ENCODE peak calls at places on chromosomes 6 and 20, in six cellular contexts. P, Q, H, G, L and M are unnamed samples.
A peak's percentile ranks its signal among the peaks of the same experiment; 100 is the strongest.

GRCh38 chr6:158283304-158284005 is 28.8 kb upstream of the TULP4 start:
- DNase-seq in P (peak; percentile 23), Q (no peak), H (no peak), G (no peak), L (no peak), M (no peak)

GRCh38 chr6:52157301-52157930 is 28.8 kb upstream of the IL17A start:
- DNase-seq in P (no peak), Q (no peak), H (no peak), G (no peak), L (peak; percentile 48), M (no peak)

GRCh38 chr6:113732384-113732966 is 124.7 kb upstream of the MARCKS start:
- DNase-seq in P (no peak), Q (peak; percentile 24), H (no peak), G (no peak), L (no peak), M (no peak)

GRCh38 chr20:51768759-51769517 is 748 bp upstream of the ATP9A start:
- DNase-seq in P (no peak), Q (no peak), H (no peak), G (no peak), L (no peak), M (no peak)

GRCh38 chr20:38671186-38671585 is 53.1 kb upstream of the SLC32A1 start:
- DNase-seq in P (no peak), Q (no peak), H (no peak), G (no peak), L (no peak), M (no peak)

GRCh38 chr20:63831696-63832686 is 927 bp upstream of the ZBTB46 start:
- DNase-seq in P (no peak), Q (peak; percentile 64), H (peak; percentile 66), G (no peak), L (no peak), M (no peak)

GRCh38 chr6:33206864-33207568 is 1.3 kb upstream of the RING1 start:
- DNase-seq in P (no peak), Q (no peak), H (no peak), G (no peak), L (no peak), M (no peak)

GRCh38 chr6:33192671-33193602 is 670 bp upstream of the COL11A2 start:
- DNase-seq in P (no peak), Q (no peak), H (no peak), G (no peak), L (no peak), M (no peak)

GRCh38 chr6:71473908-71474307 is 185.3 kb downstream of the OGFRL1 start:
- DNase-seq in P (no peak), Q (no peak), H (no peak), G (no peak), L (no peak), M (no peak)

GRCh38 chr6:42142118-42142835 is at the start of gene C6orf132:
- DNase-seq in P (peak; percentile 46), Q (peak; percentile 43), H (no peak), G (peak; percentile 32), L (no peak), M (no peak)

GRCh38 chr6:117496383-117496990 is 14.0 kb downstream of the DCBLD1 start:
- DNase-seq in P (no peak), Q (no peak), H (no peak), G (no peak), L (no peak), M (no peak)

GRCh38 chr20:2671977-2672376 is 8.0 kb upstream of the IDH3B start:
- DNase-seq in P (no peak), Q (no peak), H (no peak), G (no peak), L (no peak), M (no peak)

GRCh38 chr6:122621638-122622037 is 11.4 kb downstream of the PKIB start:
- DNase-seq in P (no peak), Q (no peak), H (no peak), G (no peak), L (no peak), M (no peak)
- TF ChIP-seq TAF1 in P (no peak), Q (no peak), H (no peak), G (no peak), L (no peak), M (no peak)

DNA sequence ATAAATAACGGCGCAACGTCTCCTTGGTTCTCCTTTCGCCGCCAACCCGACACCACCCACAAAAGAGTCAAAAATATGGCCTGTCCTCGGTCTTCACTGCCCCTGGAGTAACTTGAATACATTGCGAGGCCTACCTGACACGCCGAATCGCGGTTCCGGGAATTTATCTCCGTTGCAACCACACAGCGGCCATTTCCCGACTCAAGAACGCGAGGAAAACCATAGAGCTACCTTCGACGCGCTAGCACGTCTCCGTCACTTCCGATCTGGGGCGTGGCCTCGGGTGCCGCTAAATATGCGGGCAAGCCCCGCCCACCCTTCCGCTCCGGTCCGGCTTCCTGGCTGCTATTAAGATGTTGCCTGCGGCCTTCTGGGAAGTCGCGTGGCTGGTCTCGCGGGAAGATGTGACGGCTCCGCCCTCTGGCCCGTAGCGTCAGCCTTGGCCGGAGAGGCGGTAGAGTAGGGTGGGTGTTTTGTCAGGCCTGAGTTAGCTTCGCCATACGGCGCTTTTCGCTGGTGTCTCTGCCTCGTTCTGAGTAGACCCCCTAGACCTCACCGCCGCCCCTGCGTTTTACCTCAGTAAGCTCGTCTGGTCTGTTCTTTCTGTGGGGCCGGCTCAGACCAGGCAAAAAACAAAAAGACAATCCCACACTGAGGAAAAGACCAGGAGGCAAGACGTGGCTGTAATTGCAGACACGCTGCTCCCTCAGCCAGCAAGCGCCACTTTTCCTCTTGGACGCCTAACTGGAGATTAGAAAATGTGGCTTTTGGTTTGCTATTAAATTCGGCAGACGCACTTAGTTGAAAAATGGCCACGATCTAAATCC is at the start of gene BCLAF1:
- DNase-seq in P (peak; percentile 98), Q (peak; percentile 99), H (peak; percentile 97), G (peak; percentile 80), L (peak; percentile 98), M (peak; percentile 74)
- TF ChIP-seq POLR2A in P (peak; percentile 100), Q (peak; percentile 99), H (peak; percentile 99), G (peak; percentile 99), L (peak; percentile 97), M (peak; percentile 98)

GRCh38 chr20:59004763-59005522 is 2.1 kb downstream of the CTSZ start:
- DNase-seq in P (no peak), Q (peak; percentile 71), H (no peak), G (peak; percentile 61), L (peak; percentile 94), M (peak; percentile 86)
- TF ChIP-seq TAF1 in P (no peak), Q (no peak), H (no peak), G (peak; percentile 57), L (peak; percentile 76), M (peak; percentile 60)

GRCh38 chr6:105995403-105995699 is 90.8 kb upstream of the PRDM1 start:
- DNase-seq in P (no peak), Q (no peak), H (no peak), G (no peak), L (no peak), M (no peak)

GRCh38 chr6:105992315-105992961 is 93.7 kb upstream of the PRDM1 start:
- DNase-seq in P (no peak), Q (peak; percentile 39), H (peak; percentile 97), G (peak; percentile 87), L (peak; percentile 45), M (peak; percentile 89)

GRCh38 chr6:105993769-105994521 is 92.2 kb upstream of the PRDM1 start:
- DNase-seq in P (no peak), Q (no peak), H (no peak), G (no peak), L (no peak), M (no peak)

GRCh38 chr6:105993341-105993740 is 92.8 kb upstream of the PRDM1 start:
- DNase-seq in P (no peak), Q (no peak), H (no peak), G (no peak), L (no peak), M (no peak)

GRCh38 chr6:105994522-105995402 is 91.4 kb upstream of the PRDM1 start:
- DNase-seq in P (no peak), Q (no peak), H (no peak), G (no peak), L (no peak), M (no peak)
- TF ChIP-seq POLR2A in P (no peak), Q (no peak), H (no peak), G (no peak), L (no peak), M (no peak)